ENCODE peak calls at places on chromosomes 4 and X, in ten cellular contexts. A, O, R, X, E, Z, N, G, K and J are unnamed samples.

GRCh38 chr4:14701896-14702295 is 300.4 kb upstream of the CPEB2 start:
- DNase-seq in A (no peak), O (no peak), R (no peak), X (no peak), E (no peak), Z (no peak), N (no peak), G (no peak), K (no peak), J (no peak)

GRCh38 chr4:77015390-77015789 is 60.4 kb downstream of the CCNI start:
- DNase-seq in A (no peak), O (no peak), R (peak), X (no peak), E (no peak), Z (no peak), N (no peak), G (no peak), K (no peak), J (no peak)

GRCh38 chr4:66852843-66853242 is 692.5 kb downstream of the CENPC start:
- DNase-seq in A (no peak), O (no peak), R (no peak), X (no peak), E (no peak), Z (no peak), N (no peak), G (no peak), K (no peak), J (no peak)

GRCh38 chr4:158858410-158859189 is 89.8 kb downstream of the FNIP2 start:
- DNase-seq in A (no peak), O (no peak), R (peak), X (peak), E (no peak), Z (no peak), N (no peak), G (no peak), K (no peak), J (no peak)

GRCh38 chr4:64144994-64145393 is 264.3 kb downstream of the TECRL start:
- DNase-seq in A (peak), O (peak), R (no peak), X (no peak), E (no peak), Z (no peak), N (no peak), G (no peak), K (no peak), J (no peak)

GRCh38 chr4:161003418-161004057 is 1160.3 kb downstream of the FSTL5 start:
- DNase-seq in A (no peak), O (no peak), R (no peak), X (no peak), E (no peak), Z (no peak), N (no peak), G (no peak), K (no peak), J (no peak)

GRCh38 chrX:124414281-124414680 is 67.9 kb downstream of the SH2D1A start:
- DNase-seq in A (no peak), O (no peak), R (no peak), X (no peak), E (no peak), Z (no peak), N (no peak), G (no peak), K (no peak), J (no peak)

GRCh38 chr4:154490589-154491340 is 834 bp downstream of the DCHS2 start:
- DNase-seq in A (no peak), O (no peak), R (no peak), X (no peak), E (no peak), Z (no peak), N (peak), G (no peak), K (peak), J (peak)

GRCh38 chr4:5032825-5033224 is 13.6 kb upstream of the CYTL1 start:
- DNase-seq in A (no peak), O (no peak), R (no peak), X (no peak), E (no peak), Z (no peak), N (no peak), G (no peak), K (no peak), J (no peak)

GRCh38 chr4:105714932-105715331 is 6.3 kb downstream of the GSTCD start:
- DNase-seq in A (no peak), O (no peak), R (no peak), X (no peak), E (no peak), Z (no peak), N (no peak), G (no peak), K (no peak), J (no peak)

GRCh38 chrX:45621356-45622041 is 420.8 kb upstream of the DIPK2B start:
- DNase-seq in A (no peak), O (no peak), R (peak), X (peak), E (no peak), Z (no peak), N (peak), G (no peak), K (no peak), J (no peak)

GRCh38 chrX:39627257-39627656 is 470.5 kb downstream of the BCOR start:
- DNase-seq in A (no peak), O (no peak), R (no peak), X (no peak), E (no peak), Z (no peak), N (no peak), G (no peak), K (no peak), J (no peak)

GRCh38 chr4:173489514-173489913 is 40.5 kb downstream of the HAND2 start:
- DNase-seq in A (no peak), O (no peak), R (no peak), X (peak), E (peak), Z (no peak), N (no peak), G (no peak), K (no peak), J (no peak)

GRCh38 chr4:169070895-169071218 is 60.8 kb upstream of the CBR4 start:
- DNase-seq in A (no peak), O (no peak), R (peak), X (no peak), E (no peak), Z (no peak), N (no peak), G (no peak), K (no peak), J (no peak)

GRCh38 chrX:132227383-132228112 is 8.3 kb upstream of the RAP2C start:
- DNase-seq in A (no peak), O (no peak), R (no peak), X (no peak), E (no peak), Z (no peak), N (no peak), G (no peak), K (no peak), J (no peak)

GRCh38 chr4:6337331-6337935 is 67.8 kb downstream of the WFS1 start:
- DNase-seq in A (peak), O (no peak), R (no peak), X (no peak), E (no peak), Z (no peak), N (no peak), G (no peak), K (no peak), J (no peak)

GRCh38 chr4:20624783-20625364 is 75.4 kb upstream of the PACRGL start:
- DNase-seq in A (no peak), O (no peak), R (no peak), X (no peak), E (no peak), Z (no peak), N (no peak), G (no peak), K (no peak), J (no peak)

GRCh38 chr4:41363384-41363981 is 106.8 kb downstream of the UCHL1 start:
- DNase-seq in A (no peak), O (no peak), R (no peak), X (no peak), E (peak), Z (no peak), N (no peak), G (no peak), K (no peak), J (no peak)

GRCh38 chrX:41121766-41122165 is 36.5 kb downstream of the USP9X start:
- DNase-seq in A (no peak), O (no peak), R (no peak), X (no peak), E (no peak), Z (no peak), N (no peak), G (no peak), K (no peak), J (no peak)

GRCh38 chr4:27154706-27155105 is 294.1 kb downstream of the STIM2 start:
- DNase-seq in A (no peak), O (no peak), R (peak), X (peak), E (no peak), Z (no peak), N (no peak), G (no peak), K (no peak), J (no peak)

GRCh38 chr4:128831526-128832252 is 22.2 kb downstream of the JADE1 start:
- DNase-seq in A (peak), O (no peak), R (no peak), X (peak), E (no peak), Z (no peak), N (peak), G (no peak), K (no peak), J (peak)

GRCh38 chrX:53449632-53450031 is 15.5 kb upstream of the HSD17B10 start:
- DNase-seq in A (no peak), O (no peak), R (no peak), X (no peak), E (no peak), Z (no peak), N (no peak), G (no peak), K (no peak), J (no peak)

GRCh38 chr4:27666943-27667342 is 806.3 kb downstream of the STIM2 start:
- DNase-seq in A (peak), O (no peak), R (peak), X (no peak), E (no peak), Z (no peak), N (no peak), G (no peak), K (no peak), J (no peak)

GRCh38 chrX:68648960-68649359 is 1.5 kb downstream of the STARD8 start:
- DNase-seq in A (no peak), O (no peak), R (peak), X (no peak), E (no peak), Z (no peak), N (no peak), G (no peak), K (no peak), J (no peak)

GRCh38 chr4:183409463-183409862 is 35.0 kb upstream of the CDKN2AIP start:
- DNase-seq in A (no peak), O (no peak), R (no peak), X (no peak), E (no peak), Z (no peak), N (no peak), G (no peak), K (no peak), J (no peak)

GRCh38 chr4:174193438-174194015 is 89.9 kb downstream of the FBXO8 start:
- DNase-seq in A (no peak), O (no peak), R (peak), X (no peak), E (no peak), Z (no peak), N (no peak), G (no peak), K (no peak), J (no peak)

GRCh38 chr4:4456351-4456750 is 69.4 kb downstream of the NSG1 start:
- DNase-seq in A (no peak), O (no peak), R (peak), X (no peak), E (no peak), Z (no peak), N (no peak), G (no peak), K (no peak), J (no peak)

GRCh38 chr4:155578726-155579385 is 87.8 kb upstream of the GUCY1A1 start:
- DNase-seq in A (no peak), O (no peak), R (peak), X (peak), E (peak), Z (no peak), N (no peak), G (no peak), K (no peak), J (no peak)

GRCh38 chr4:67809502-67809901 is 55.3 kb upstream of the GNRHR start:
- DNase-seq in A (no peak), O (no peak), R (no peak), X (no peak), E (no peak), Z (no peak), N (no peak), G (no peak), K (no peak), J (no peak)

GRCh38 chrX:31128849-31129248 is 57.0 kb upstream of the FTHL17 start:
- DNase-seq in A (no peak), O (no peak), R (peak), X (no peak), E (no peak), Z (no peak), N (no peak), G (no peak), K (no peak), J (no peak)